ENCODE peak calls at places on chromosomes 6 and 20, in four cellular contexts. F is BJ, W is WTC11, L is fibroblast of pulmonary artery. V is an unnamed sample.

GRCh38 chr20:1947535-1947846 is 46.4 kb downstream of the PDYN start:
- DNase-seq in F (no peak), W (no peak), L (no peak), V (no peak)

GRCh38 chr20:58550661-58551060 is 35.5 kb upstream of the APCDD1L start:
- DNase-seq in F (peak), W (no peak), L (peak), V (peak)

GRCh38 chr20:11366660-11367059 is 551.0 kb upstream of the BTBD3 start:
- DNase-seq in F (no peak), W (no peak), L (no peak), V (no peak)

GRCh38 chr6:3822747-3823445 is 26.3 kb upstream of the FAM50B start:
- DNase-seq in F (no peak), W (no peak), L (peak), V (no peak)

GRCh38 chr6:168926306-168926705 is 327.3 kb downstream of the THBS2 start:
- DNase-seq in F (no peak), W (no peak), L (no peak), V (no peak)

GRCh38 chr20:48829940-48830339 is 2.1 kb upstream of the PREX1 start:
- DNase-seq in F (no peak), W (no peak), L (no peak), V (no peak)

GRCh38 chr6:43532201-43532600 is 15.3 kb downstream of the POLR1C start:
- DNase-seq in F (no peak), W (no peak), L (no peak), V (no peak)

GRCh38 chr20:36097751-36098151 is 56.8 kb upstream of the EPB41L1 start:
- DNase-seq in F (no peak), W (peak), L (no peak), V (no peak)

GRCh38 chr6:128230267-128230989 is 290.0 kb downstream of the PTPRK start:
- DNase-seq in F (no peak), W (no peak), L (no peak), V (no peak)

GRCh38 chr6:160297310-160297709 is 38.7 kb upstream of the SLC22A2 start:
- DNase-seq in F (no peak), W (peak), L (no peak), V (no peak)
- TF ChIP-seq CTCF in F (no peak), W (no peak), L (no peak), V (peak)

DNA sequence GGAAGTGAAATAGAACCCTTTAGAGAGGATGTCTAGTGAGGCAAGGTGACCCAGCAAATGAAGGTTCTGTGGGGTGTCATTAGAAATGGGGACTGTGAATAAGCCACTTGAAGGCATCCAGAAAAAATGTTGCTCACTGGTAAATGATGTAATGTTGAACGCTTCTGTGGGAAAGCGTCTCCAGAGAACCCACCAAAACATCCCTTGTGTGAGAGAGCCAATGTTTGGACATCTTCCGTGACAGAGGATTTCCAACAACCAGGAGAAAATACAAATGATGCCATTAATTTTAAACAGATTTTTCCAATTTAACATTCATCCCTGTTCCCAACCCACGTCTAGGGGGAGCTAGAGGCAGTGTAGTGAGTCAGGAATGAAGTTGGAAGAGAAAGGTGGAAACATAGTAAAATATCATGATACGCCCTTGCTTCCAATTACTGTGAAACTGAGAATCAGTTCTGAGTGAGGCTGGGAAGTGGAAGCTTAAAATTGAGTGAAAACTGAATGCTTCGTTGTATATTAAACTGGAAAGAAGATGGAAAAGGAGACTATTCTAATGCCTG is 584.2 kb downstream of the CD109 start:
- DNase-seq in F (no peak), W (no peak), L (no peak), V (no peak)
- TF ChIP-seq CTCF in F (peak), W (no peak), L (peak), V (peak)

DNA sequence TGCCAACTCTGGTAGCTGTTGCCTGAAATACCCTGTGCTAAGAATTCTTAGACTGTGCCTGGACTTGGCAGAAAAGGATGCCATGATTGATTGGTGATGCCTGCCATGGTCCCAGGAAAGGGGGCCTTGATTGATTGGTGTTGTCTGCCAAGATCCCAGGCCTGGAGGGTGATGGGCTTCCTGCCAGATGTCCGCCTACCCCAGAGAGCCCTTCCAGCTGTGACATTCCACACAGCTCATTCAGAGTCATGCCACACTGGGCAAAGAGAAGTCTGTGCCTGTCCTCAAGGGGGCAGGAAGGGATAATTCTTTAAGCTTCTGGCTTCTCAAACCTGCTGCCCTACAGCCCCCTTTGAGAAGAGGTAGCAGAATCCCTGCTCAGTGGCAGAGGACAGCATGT is 24.6 kb downstream of the RIMS4 start:
- DNase-seq in F (no peak), W (peak), L (peak), V (no peak)
- TF ChIP-seq CTCF in F (no peak), W (no peak), L (no peak), V (peak)

DNA sequence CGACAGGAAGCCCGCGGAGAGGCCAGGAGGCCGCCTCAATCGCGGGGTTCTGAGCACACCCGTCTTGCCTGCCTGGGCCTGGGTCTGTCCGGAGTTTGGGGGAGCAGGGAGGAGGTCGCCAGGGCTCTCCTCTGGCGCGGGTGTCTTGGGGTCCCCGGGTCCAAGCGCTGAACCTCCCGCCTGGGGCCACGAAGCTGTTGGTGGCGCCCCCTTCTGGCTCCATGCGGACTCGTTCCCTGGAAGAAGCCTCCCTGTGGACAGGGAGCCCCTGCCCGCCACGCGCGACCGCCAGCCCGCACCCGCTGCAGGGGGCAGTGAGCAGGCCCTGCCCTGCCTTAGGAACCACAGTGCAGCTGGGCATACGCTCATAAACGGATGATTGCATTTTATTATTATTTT is 44.7 kb downstream of the MCUR1 start:
- DNase-seq in F (no peak), W (peak), L (no peak), V (no peak)
- TF ChIP-seq CTCF in F (peak), W (peak), L (no peak), V (peak)